ENCODE peak calls at places on chromosomes 7 and 10, in seven cellular contexts. One of them, this sample, is unnamed.
A peak's percentile ranks its signal among the peaks of the same experiment; 100 is the strongest.

GRCh38 chr10:92688927-92689662 is 660 bp upstream of the HHEX start:
- DNase-seq in IMR-90: peak; percentile 31
- DNase-seq in CD4-positive, CD25-positive, alpha-beta regulatory T cell: no peak
- DNase-seq in SJCRH30: peak; percentile 30
- DNase-seq in fibroblast of lung: peak; percentile 53
- DNase-seq in thyroid gland: peak; percentile 88
- DNase-seq in CD8-positive, alpha-beta memory T cell: no peak
- DNase-seq in this sample: peak; percentile 82

GRCh38 chr10:13984647-13985155 is 346.0 kb downstream of the FRMD4A start:
- DNase-seq in IMR-90: peak; percentile 97
- DNase-seq in CD4-positive, CD25-positive, alpha-beta regulatory T cell: no peak
- DNase-seq in SJCRH30: no peak
- DNase-seq in fibroblast of lung: peak; percentile 79
- DNase-seq in thyroid gland: no peak
- DNase-seq in CD8-positive, alpha-beta memory T cell: no peak
- DNase-seq in this sample: no peak

GRCh38 chr10:94005050-94005449 is 11.3 kb downstream of the PLCE1 start:
- DNase-seq in IMR-90: peak; percentile 81
- DNase-seq in CD4-positive, CD25-positive, alpha-beta regulatory T cell: no peak
- DNase-seq in SJCRH30: no peak
- DNase-seq in fibroblast of lung: no peak
- DNase-seq in thyroid gland: peak; percentile 80
- DNase-seq in CD8-positive, alpha-beta memory T cell: no peak
- DNase-seq in this sample: no peak

GRCh38 chr7:2819954-2820397 is 24.1 kb downstream of the GNA12 start:
- DNase-seq in IMR-90: no peak
- DNase-seq in CD4-positive, CD25-positive, alpha-beta regulatory T cell: no peak
- DNase-seq in SJCRH30: no peak
- DNase-seq in fibroblast of lung: no peak
- DNase-seq in thyroid gland: no peak
- DNase-seq in CD8-positive, alpha-beta memory T cell: no peak
- DNase-seq in this sample: no peak

GRCh38 chr7:32586291-32587221 is 91.3 kb downstream of the AVL9 start:
- DNase-seq in IMR-90: peak; percentile 96
- DNase-seq in CD4-positive, CD25-positive, alpha-beta regulatory T cell: no peak
- DNase-seq in SJCRH30: no peak
- DNase-seq in fibroblast of lung: peak; percentile 98
- DNase-seq in thyroid gland: no peak
- DNase-seq in CD8-positive, alpha-beta memory T cell: no peak
- DNase-seq in this sample: no peak

GRCh38 chr7:125966278-125967048 is 1036.8 kb upstream of the POT1 start:
- DNase-seq in IMR-90: no peak
- DNase-seq in CD4-positive, CD25-positive, alpha-beta regulatory T cell: no peak
- DNase-seq in SJCRH30: no peak
- DNase-seq in fibroblast of lung: no peak
- DNase-seq in thyroid gland: no peak
- DNase-seq in CD8-positive, alpha-beta memory T cell: no peak
- DNase-seq in this sample: no peak

GRCh38 chr7:87552351-87552750 is 48.3 kb downstream of the ABCB1 start:
- DNase-seq in IMR-90: no peak
- DNase-seq in CD4-positive, CD25-positive, alpha-beta regulatory T cell: no peak
- DNase-seq in SJCRH30: no peak
- DNase-seq in fibroblast of lung: no peak
- DNase-seq in thyroid gland: no peak
- DNase-seq in CD8-positive, alpha-beta memory T cell: no peak
- DNase-seq in this sample: no peak

GRCh38 chr7:13050703-13051102 is 363.3 kb downstream of the ARL4A start:
- DNase-seq in IMR-90: peak; percentile 94
- DNase-seq in CD4-positive, CD25-positive, alpha-beta regulatory T cell: no peak
- DNase-seq in SJCRH30: no peak
- DNase-seq in fibroblast of lung: peak; percentile 91
- DNase-seq in thyroid gland: no peak
- DNase-seq in CD8-positive, alpha-beta memory T cell: no peak
- DNase-seq in this sample: no peak

GRCh38 chr10:126376956-126377355 is 11.3 kb downstream of the ADAM12 start:
- DNase-seq in IMR-90: peak; percentile 53
- DNase-seq in CD4-positive, CD25-positive, alpha-beta regulatory T cell: no peak
- DNase-seq in SJCRH30: peak; percentile 43
- DNase-seq in fibroblast of lung: peak; percentile 50
- DNase-seq in thyroid gland: no peak
- DNase-seq in CD8-positive, alpha-beta memory T cell: no peak
- DNase-seq in this sample: no peak

GRCh38 chr10:89547853-89548513 is 12.6 kb upstream of the SLC16A12 start:
- DNase-seq in IMR-90: no peak
- DNase-seq in CD4-positive, CD25-positive, alpha-beta regulatory T cell: no peak
- DNase-seq in SJCRH30: no peak
- DNase-seq in fibroblast of lung: no peak
- DNase-seq in thyroid gland: no peak
- DNase-seq in CD8-positive, alpha-beta memory T cell: no peak
- DNase-seq in this sample: no peak

GRCh38 chr10:119103687-119104652 is at the start of gene DENND10:
- DNase-seq in IMR-90: peak; percentile 72
- DNase-seq in CD4-positive, CD25-positive, alpha-beta regulatory T cell: peak; percentile 73
- DNase-seq in SJCRH30: peak; percentile 86
- DNase-seq in fibroblast of lung: peak; percentile 83
- DNase-seq in thyroid gland: peak; percentile 73
- DNase-seq in CD8-positive, alpha-beta memory T cell: peak; percentile 74
- DNase-seq in this sample: peak; percentile 83

GRCh38 chr7:5478568-5479045 is 55.0 kb upstream of the TNRC18 start:
- DNase-seq in IMR-90: no peak
- DNase-seq in CD4-positive, CD25-positive, alpha-beta regulatory T cell: no peak
- DNase-seq in SJCRH30: no peak
- DNase-seq in fibroblast of lung: no peak
- DNase-seq in thyroid gland: no peak
- DNase-seq in CD8-positive, alpha-beta memory T cell: no peak
- DNase-seq in this sample: no peak

GRCh38 chr7:22647451-22648257 is 79.3 kb upstream of the IL6 start:
- DNase-seq in IMR-90: peak; percentile 98
- DNase-seq in CD4-positive, CD25-positive, alpha-beta regulatory T cell: no peak
- DNase-seq in SJCRH30: no peak
- DNase-seq in fibroblast of lung: peak; percentile 61
- DNase-seq in thyroid gland: no peak
- DNase-seq in CD8-positive, alpha-beta memory T cell: no peak
- DNase-seq in this sample: no peak

GRCh38 chr7:151844080-151844827 is 32.7 kb downstream of the PRKAG2 start:
- DNase-seq in IMR-90: peak; percentile 77
- DNase-seq in CD4-positive, CD25-positive, alpha-beta regulatory T cell: no peak
- DNase-seq in SJCRH30: no peak
- DNase-seq in fibroblast of lung: peak; percentile 80
- DNase-seq in thyroid gland: no peak
- DNase-seq in CD8-positive, alpha-beta memory T cell: no peak
- DNase-seq in this sample: peak; percentile 59

GRCh38 chr7:6630007-6630849 is 6.9 kb upstream of the ZNF316 start:
- DNase-seq in IMR-90: no peak
- DNase-seq in CD4-positive, CD25-positive, alpha-beta regulatory T cell: no peak
- DNase-seq in SJCRH30: no peak
- DNase-seq in fibroblast of lung: no peak
- DNase-seq in thyroid gland: peak; percentile 49
- DNase-seq in CD8-positive, alpha-beta memory T cell: no peak
- DNase-seq in this sample: no peak

GRCh38 chr10:114607358-114607998 is 50.6 kb downstream of the ABLIM1 start:
- DNase-seq in IMR-90: peak; percentile 56
- DNase-seq in CD4-positive, CD25-positive, alpha-beta regulatory T cell: no peak
- DNase-seq in SJCRH30: no peak
- DNase-seq in fibroblast of lung: peak; percentile 49
- DNase-seq in thyroid gland: no peak
- DNase-seq in CD8-positive, alpha-beta memory T cell: no peak
- DNase-seq in this sample: no peak

GRCh38 chr10:129536336-129536735 is 69.3 kb downstream of the MGMT start:
- DNase-seq in IMR-90: no peak
- DNase-seq in CD4-positive, CD25-positive, alpha-beta regulatory T cell: no peak
- DNase-seq in SJCRH30: no peak
- DNase-seq in fibroblast of lung: no peak
- DNase-seq in thyroid gland: no peak
- DNase-seq in CD8-positive, alpha-beta memory T cell: no peak
- DNase-seq in this sample: no peak

GRCh38 chr10:53088956-53089355 is 316.4 kb upstream of the MBL2 start:
- DNase-seq in IMR-90: no peak
- DNase-seq in CD4-positive, CD25-positive, alpha-beta regulatory T cell: no peak
- DNase-seq in SJCRH30: no peak
- DNase-seq in fibroblast of lung: no peak
- DNase-seq in thyroid gland: no peak
- DNase-seq in CD8-positive, alpha-beta memory T cell: no peak
- DNase-seq in this sample: no peak

GRCh38 chr7:155340721-155341120 is 43.0 kb downstream of the INSIG1 start:
- DNase-seq in IMR-90: no peak
- DNase-seq in CD4-positive, CD25-positive, alpha-beta regulatory T cell: no peak
- DNase-seq in SJCRH30: no peak
- DNase-seq in fibroblast of lung: no peak
- DNase-seq in thyroid gland: no peak
- DNase-seq in CD8-positive, alpha-beta memory T cell: no peak
- DNase-seq in this sample: no peak
- H3K4me1 ChIP-seq in IMR-90: no peaks in the 10 kb centered on the region
- H3K4me1 ChIP-seq in CD4-positive, CD25-positive, alpha-beta regulatory T cell: peaks cover 22% of the 10 kb centered on the region
- H3K4me1 ChIP-seq in SJCRH30: no peaks in the 10 kb centered on the region
- H3K4me1 ChIP-seq in fibroblast of lung: no peaks in the 10 kb centered on the region
- H3K4me1 ChIP-seq in thyroid gland: no peaks in the 10 kb centered on the region
- H3K4me1 ChIP-seq in CD8-positive, alpha-beta memory T cell: peaks cover 18% of the 10 kb centered on the region
- H3K4me1 ChIP-seq in this sample: no peaks in the 10 kb centered on the region

GRCh38 chr7:106224797-106225196 is 60.0 kb downstream of the NAMPT start:
- DNase-seq in IMR-90: no peak
- DNase-seq in CD4-positive, CD25-positive, alpha-beta regulatory T cell: no peak
- DNase-seq in SJCRH30: no peak
- DNase-seq in fibroblast of lung: no peak
- DNase-seq in thyroid gland: no peak
- DNase-seq in CD8-positive, alpha-beta memory T cell: no peak
- DNase-seq in this sample: no peak

GRCh38 chr7:106220307-106220706 is 64.5 kb downstream of the NAMPT start:
- DNase-seq in IMR-90: no peak
- DNase-seq in CD4-positive, CD25-positive, alpha-beta regulatory T cell: no peak
- DNase-seq in SJCRH30: no peak
- DNase-seq in fibroblast of lung: no peak
- DNase-seq in thyroid gland: no peak
- DNase-seq in CD8-positive, alpha-beta memory T cell: no peak
- DNase-seq in this sample: no peak

GRCh38 chr7:106225856-106226255 is 58.9 kb downstream of the NAMPT start:
- DNase-seq in IMR-90: peak; percentile 31
- DNase-seq in CD4-positive, CD25-positive, alpha-beta regulatory T cell: no peak
- DNase-seq in SJCRH30: no peak
- DNase-seq in fibroblast of lung: no peak
- DNase-seq in thyroid gland: no peak
- DNase-seq in CD8-positive, alpha-beta memory T cell: no peak
- DNase-seq in this sample: no peak

GRCh38 chr7:106223156-106223555 is 61.6 kb downstream of the NAMPT start:
- DNase-seq in IMR-90: no peak
- DNase-seq in CD4-positive, CD25-positive, alpha-beta regulatory T cell: no peak
- DNase-seq in SJCRH30: no peak
- DNase-seq in fibroblast of lung: no peak
- DNase-seq in thyroid gland: no peak
- DNase-seq in CD8-positive, alpha-beta memory T cell: no peak
- DNase-seq in this sample: no peak

DNA sequence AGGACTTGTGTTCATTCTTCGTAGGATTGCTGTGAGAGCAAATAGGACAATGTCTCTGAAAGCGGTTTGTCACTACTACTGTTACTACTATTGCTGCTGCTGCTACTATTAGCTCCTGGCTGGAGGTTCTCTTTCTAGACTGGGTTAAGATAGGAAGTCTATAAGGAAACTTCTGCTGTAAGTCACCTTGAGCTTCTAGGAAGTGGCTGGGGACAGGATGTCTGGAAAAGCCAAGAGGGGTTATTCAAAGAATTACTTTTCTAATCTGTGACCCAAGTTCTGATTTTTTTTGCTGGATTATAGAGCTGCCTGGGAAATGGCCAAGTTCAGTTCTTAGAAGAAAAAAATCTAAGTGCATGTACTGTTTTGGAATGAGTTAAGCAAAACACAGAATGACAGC is 62.2 kb downstream of the NAMPT start:
- DNase-seq in IMR-90: no peak
- DNase-seq in CD4-positive, CD25-positive, alpha-beta regulatory T cell: no peak
- DNase-seq in SJCRH30: no peak
- DNase-seq in fibroblast of lung: no peak
- DNase-seq in thyroid gland: no peak
- DNase-seq in CD8-positive, alpha-beta memory T cell: no peak
- DNase-seq in this sample: no peak
- H3K27ac ChIP-seq in IMR-90: no peak overlapping the region
- H3K27ac ChIP-seq in CD4-positive, CD25-positive, alpha-beta regulatory T cell: no peak overlapping the region
- H3K27ac ChIP-seq in SJCRH30: no peak overlapping the region
- H3K27ac ChIP-seq in fibroblast of lung: no peak overlapping the region
- H3K27ac ChIP-seq in thyroid gland: no peak overlapping the region
- H3K27ac ChIP-seq in CD8-positive, alpha-beta memory T cell: no peak overlapping the region
- H3K27ac ChIP-seq in this sample: no peak overlapping the region

GRCh38 chr7:36192877-36193276 is 39.8 kb downstream of the EEPD1 start:
- DNase-seq in IMR-90: no peak
- DNase-seq in CD4-positive, CD25-positive, alpha-beta regulatory T cell: no peak
- DNase-seq in SJCRH30: no peak
- DNase-seq in fibroblast of lung: no peak
- DNase-seq in thyroid gland: no peak
- DNase-seq in CD8-positive, alpha-beta memory T cell: no peak
- DNase-seq in this sample: no peak
- H3K4me3 ChIP-seq in IMR-90: no peak overlapping the region
- H3K4me3 ChIP-seq in CD4-positive, CD25-positive, alpha-beta regulatory T cell: no peak overlapping the region
- H3K4me3 ChIP-seq in SJCRH30: no peak overlapping the region
- H3K4me3 ChIP-seq in fibroblast of lung: no peak overlapping the region
- H3K4me3 ChIP-seq in thyroid gland: no peak overlapping the region
- H3K4me3 ChIP-seq in CD8-positive, alpha-beta memory T cell: no peak overlapping the region
- H3K4me3 ChIP-seq in this sample: no peak overlapping the region

GRCh38 chr10:97442277-97442676 is 3.5 kb downstream of the EXOSC1 start:
- DNase-seq in IMR-90: no peak
- DNase-seq in CD4-positive, CD25-positive, alpha-beta regulatory T cell: no peak
- DNase-seq in SJCRH30: no peak
- DNase-seq in fibroblast of lung: no peak
- DNase-seq in thyroid gland: no peak
- DNase-seq in CD8-positive, alpha-beta memory T cell: no peak
- DNase-seq in this sample: no peak
- H3K4me1 ChIP-seq in IMR-90: peaks cover 2% of the 10 kb centered on the region
- H3K4me1 ChIP-seq in CD4-positive, CD25-positive, alpha-beta regulatory T cell: peaks cover 28% of the 10 kb centered on the region
- H3K4me1 ChIP-seq in SJCRH30: no peaks in the 10 kb centered on the region
- H3K4me1 ChIP-seq in fibroblast of lung: no peaks in the 10 kb centered on the region
- H3K4me1 ChIP-seq in thyroid gland: peaks cover 6% of the 10 kb centered on the region
- H3K4me1 ChIP-seq in CD8-positive, alpha-beta memory T cell: peaks cover 19% of the 10 kb centered on the region
- H3K4me1 ChIP-seq in this sample: peaks cover 5% of the 10 kb centered on the region

DNA sequence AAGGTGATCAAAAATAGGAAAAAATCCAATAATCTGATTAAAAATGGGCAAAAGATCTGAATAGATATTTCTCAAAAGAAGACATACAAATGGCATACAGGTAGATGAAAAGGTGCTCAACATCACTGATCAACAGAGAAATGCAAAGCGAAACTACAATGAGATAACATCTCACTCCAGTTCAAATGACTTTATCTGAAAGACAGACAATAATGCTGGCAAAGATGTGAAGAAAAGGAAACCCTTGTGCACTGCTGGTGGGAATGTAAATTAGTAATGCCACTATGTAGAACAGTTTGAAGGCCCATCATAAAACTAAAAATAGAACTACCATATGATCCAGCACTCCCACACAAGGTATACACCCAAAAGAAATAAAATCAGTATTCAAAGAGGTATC is 85.0 kb downstream of the LRRN3 start:
- DNase-seq in IMR-90: no peak
- DNase-seq in CD4-positive, CD25-positive, alpha-beta regulatory T cell: no peak
- DNase-seq in SJCRH30: no peak
- DNase-seq in fibroblast of lung: no peak
- DNase-seq in thyroid gland: no peak
- DNase-seq in CD8-positive, alpha-beta memory T cell: no peak
- DNase-seq in this sample: no peak
- H3K27ac ChIP-seq in IMR-90: no peak overlapping the region
- H3K27ac ChIP-seq in CD4-positive, CD25-positive, alpha-beta regulatory T cell: no peak overlapping the region
- H3K27ac ChIP-seq in SJCRH30: no peak overlapping the region
- H3K27ac ChIP-seq in fibroblast of lung: no peak overlapping the region
- H3K27ac ChIP-seq in thyroid gland: no peak overlapping the region
- H3K27ac ChIP-seq in CD8-positive, alpha-beta memory T cell: no peak overlapping the region
- H3K27ac ChIP-seq in this sample: no peak overlapping the region